ENCODE peak calls at places on chromosomes 16 and 17, in nine cellular contexts. N, F, P, T, L, S, U, G and R are unnamed samples.
A peak's percentile ranks its signal among the peaks of the same experiment; 100 is the strongest.

GRCh38 chr16:88420496-88420895 is 32.6 kb upstream of the ZFPM1 start:
- DNase-seq in N (no peak), F (no peak), P (no peak), T (no peak), L (no peak), S (no peak), U (no peak), G (no peak), R (no peak)

GRCh38 chr17:57915532-57915931 is 39.7 kb downstream of the CUEDC1 start:
- DNase-seq in N (no peak), F (no peak), P (no peak), T (no peak), L (no peak), S (no peak), U (no peak), G (no peak), R (no peak)

GRCh38 chr16:5008311-5008731 is 25.4 kb downstream of the NAGPA start:
- DNase-seq in N (no peak), F (no peak), P (no peak), T (no peak), L (no peak), S (no peak), U (no peak), G (no peak), R (no peak)

GRCh38 chr16:75402821-75403475 is 30.4 kb downstream of the CFDP1 start:
- DNase-seq in N (no peak), F (no peak), P (no peak), T (peak; percentile 18), L (no peak), S (peak; percentile 69), U (no peak), G (no peak), R (no peak)

GRCh38 chr16:80027007-80027965 is 426.7 kb upstream of the MAF start:
- DNase-seq in N (peak; percentile 23), F (peak; percentile 48), P (no peak), T (peak; percentile 76), L (peak; percentile 80), S (peak; percentile 40), U (peak; percentile 20), G (peak; percentile 35), R (peak; percentile 26)

GRCh38 chr17:76261421-76262215 is 3.5 kb upstream of the UBALD2 start:
- DNase-seq in N (no peak), F (no peak), P (no peak), T (no peak), L (no peak), S (no peak), U (no peak), G (no peak), R (no peak)

GRCh38 chr17:75288784-75289121 is 480 bp downstream of the SLC25A19 start:
- DNase-seq in N (no peak), F (no peak), P (no peak), T (peak; percentile 62), L (no peak), S (no peak), U (no peak), G (peak; percentile 46), R (peak; percentile 16)

GRCh38 chr16:57807968-57808528 is 5.8 kb upstream of the KIFC3 start:
- DNase-seq in N (peak; percentile 90), F (peak; percentile 80), P (no peak), T (peak; percentile 76), L (peak; percentile 90), S (peak; percentile 93), U (peak; percentile 91), G (peak; percentile 92), R (peak; percentile 52)

GRCh38 chr17:49515196-49515770 is 20.2 kb downstream of the NGFR start:
- DNase-seq in N (peak; percentile 83), F (peak; percentile 91), P (no peak), T (peak; percentile 80), L (peak; percentile 98), S (peak; percentile 100), U (peak; percentile 93), G (peak; percentile 86), R (no peak)

GRCh38 chr16:87303962-87304521 is 13.2 kb downstream of the C16orf95 start:
- DNase-seq in N (no peak), F (no peak), P (no peak), T (no peak), L (no peak), S (no peak), U (no peak), G (no peak), R (no peak)

GRCh38 chr17:80477647-80478478 is 1.5 kb upstream of the NPTX1 start:
- DNase-seq in N (no peak), F (no peak), P (no peak), T (peak; percentile 56), L (peak; percentile 81), S (peak; percentile 54), U (no peak), G (no peak), R (peak; percentile 30)

GRCh38 chr17:30530346-30531025 is 53.3 kb downstream of the GOSR1 start:
- DNase-seq in N (no peak), F (no peak), P (no peak), T (no peak), L (no peak), S (peak; percentile 49), U (no peak), G (no peak), R (no peak)

GRCh38 chr17:5203178-5203907 is 11.7 kb upstream of the ZNF594 start:
- DNase-seq in N (no peak), F (no peak), P (no peak), T (no peak), L (no peak), S (no peak), U (no peak), G (no peak), R (no peak)

GRCh38 chr17:5194346-5194745 is 2.7 kb upstream of the ZNF594 start:
- DNase-seq in N (no peak), F (no peak), P (no peak), T (no peak), L (no peak), S (no peak), U (no peak), G (no peak), R (no peak)

GRCh38 chr17:5201011-5201410 is 9.3 kb upstream of the ZNF594 start:
- DNase-seq in N (no peak), F (no peak), P (no peak), T (no peak), L (no peak), S (no peak), U (no peak), G (no peak), R (no peak)

GRCh38 chr17:5200360-5200759 is 8.7 kb upstream of the ZNF594 start:
- DNase-seq in N (no peak), F (no peak), P (no peak), T (no peak), L (no peak), S (no peak), U (no peak), G (no peak), R (no peak)

GRCh38 chr17:5198472-5198871 is 6.8 kb upstream of the ZNF594 start:
- DNase-seq in N (no peak), F (no peak), P (no peak), T (no peak), L (no peak), S (no peak), U (no peak), G (no peak), R (no peak)
- H3K27ac ChIP-seq in N (no peak overlapping the region), F (no peak overlapping the region), P (no peak overlapping the region), T (no peak overlapping the region), L (no peak overlapping the region), S (no peak overlapping the region), U (no peak overlapping the region), G (no peak overlapping the region), R (no peak overlapping the region)

DNA sequence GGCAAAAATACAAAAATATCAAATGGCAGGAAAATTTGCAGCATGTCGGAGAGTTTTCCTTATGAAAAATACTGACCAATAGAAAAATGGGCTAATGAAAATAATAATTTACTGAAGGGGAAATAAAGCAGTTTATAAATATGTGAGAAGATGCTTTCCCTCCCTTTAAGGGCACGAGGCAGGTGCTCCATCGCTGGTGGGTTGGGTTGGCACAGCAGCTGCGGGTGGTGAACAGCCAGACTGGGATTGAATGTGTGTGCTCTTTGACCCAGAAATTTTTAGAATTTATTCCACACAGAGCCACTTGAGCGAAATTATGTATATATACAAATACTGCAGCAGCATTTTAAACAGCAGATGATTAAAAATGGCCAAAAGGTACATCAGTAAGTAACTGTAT is 109.1 kb upstream of the ZNF750 start:
- DNase-seq in N (no peak), F (no peak), P (no peak), T (no peak), L (peak; percentile 19), S (no peak), U (no peak), G (no peak), R (no peak)
- H3K9me3 ChIP-seq in N (no peaks in the 10 kb centered on the region), F (peaks cover 14% of the 10 kb centered on the region), P (peaks cover 35% of the 10 kb centered on the region), T (peaks cover 17% of the 10 kb centered on the region), L (peaks cover 16% of the 10 kb centered on the region), S (no peaks in the 10 kb centered on the region), U (peaks cover 9% of the 10 kb centered on the region), G (peaks cover 34% of the 10 kb centered on the region), R (peaks cover 23% of the 10 kb centered on the region)

GRCh38 chr16:1089822-1090619 is 6.0 kb downstream of the C1QTNF8 start:
- DNase-seq in N (peak; percentile 54), F (peak; percentile 62), P (no peak), T (peak; percentile 54), L (no peak), S (no peak), U (peak; percentile 73), G (peak; percentile 78), R (no peak)

GRCh38 chr16:1090620-1091587 is 5.1 kb downstream of the C1QTNF8 start:
- DNase-seq in N (no peak), F (peak; percentile 49), P (no peak), T (peak; percentile 65), L (no peak), S (no peak), U (no peak), G (no peak), R (no peak)

GRCh38 chr16:1094124-1094479 is 1.9 kb downstream of the C1QTNF8 start:
- DNase-seq in N (no peak), F (no peak), P (no peak), T (no peak), L (no peak), S (no peak), U (no peak), G (no peak), R (no peak)

GRCh38 chr16:1093284-1094123 is 2.5 kb downstream of the C1QTNF8 start:
- DNase-seq in N (no peak), F (no peak), P (no peak), T (peak; percentile 74), L (no peak), S (peak; percentile 42), U (no peak), G (no peak), R (no peak)

GRCh38 chr16:1091992-1092552 is 4.0 kb downstream of the C1QTNF8 start:
- DNase-seq in N (no peak), F (no peak), P (no peak), T (no peak), L (no peak), S (no peak), U (no peak), G (no peak), R (no peak)
- TF ChIP-seq CTCF in N (no peak), F (no peak), P (no peak), T (no peak), L (no peak), S (no peak), U (no peak), G (no peak), R (no peak)

DNA sequence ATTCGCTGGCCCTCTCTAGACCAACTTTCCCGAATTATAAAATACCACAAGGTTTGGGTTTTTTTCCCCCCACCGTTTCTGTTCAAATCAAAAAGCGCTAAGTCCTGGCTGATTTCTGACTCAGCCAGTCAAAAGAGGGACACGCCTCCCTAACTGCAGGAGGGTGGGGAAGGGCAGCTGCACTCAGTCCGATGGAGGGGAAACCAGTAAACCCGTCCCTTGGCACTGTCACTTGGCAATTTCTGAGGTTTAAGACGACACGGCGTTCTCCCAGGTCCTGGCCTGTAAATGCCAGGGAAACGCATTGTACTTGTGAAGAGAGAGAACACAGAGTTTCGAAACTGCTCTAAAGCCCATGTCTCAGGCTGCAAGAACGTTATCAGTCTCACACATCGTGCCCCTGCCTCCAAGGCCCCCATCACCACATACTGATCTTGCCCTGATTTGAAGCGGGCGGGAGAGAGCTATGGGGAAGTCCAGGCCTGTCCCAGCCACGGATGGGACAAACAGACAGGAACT is 57.9 kb downstream of the ZFHX3 start:
- DNase-seq in N (peak; percentile 97), F (peak; percentile 36), P (no peak), T (no peak), L (peak; percentile 95), S (peak; percentile 74), U (peak; percentile 64), G (peak; percentile 61), R (no peak)
- H3K27ac ChIP-seq in N (peak overlapping the region; percentile 88), F (peak overlapping the region; percentile 79), P (peak overlapping the region; percentile 93), T (no peak overlapping the region), L (peak overlapping the region; percentile 91), S (peak overlapping the region; percentile 85), U (peak overlapping the region; percentile 77), G (peak overlapping the region; percentile 82), R (no peak overlapping the region)